ENCODE peak calls at places on chromosomes 12 and 14, in four cellular contexts. F is glutamatergic neuron, B is sigmoid colon, S is ovary. A is an unnamed sample.

GRCh38 chr12:132926417-132926833 is 29.7 kb downstream of the ZNF605 start:
- DNase-seq in B (no peak), F (no peak), S (no peak), A (no peak)

GRCh38 chr12:49212572-49212971 is 23.7 kb upstream of the TUBA1A start:
- DNase-seq in S (no peak), B (no peak), F (peak), A (no peak)

GRCh38 chr12:34292736-34293625 is 270.7 kb downstream of the ALG10 start:
- DNase-seq in S (no peak), B (peak), F (peak), A (peak)

GRCh38 chr12:91179315-91179714 is 3.3 kb downstream of the DCN start:
- DNase-seq in B (no peak), S (no peak), F (no peak), A (no peak)

GRCh38 chr14:37413504-37414003 is 181.5 kb downstream of the FOXA1 start:
- DNase-seq in F (no peak), B (no peak), S (no peak), A (no peak)

GRCh38 chr12:38158428-38159091 is 158.0 kb upstream of the ALG10B start:
- DNase-seq in S (no peak), F (no peak), B (no peak), A (peak)

GRCh38 chr12:21336656-21337055 is 1.9 kb upstream of the SLCO1A2 start:
- DNase-seq in S (no peak), B (no peak), F (no peak), A (no peak)

GRCh38 chr12:27299102-27299501 is 33.5 kb upstream of the BMAL2 start:
- DNase-seq in B (no peak), F (no peak), S (no peak), A (no peak)

GRCh38 chr14:65840786-65841185 is 428.3 kb downstream of the FUT8 start:
- DNase-seq in F (no peak), B (no peak), S (no peak), A (no peak)

GRCh38 chr14:97625512-97625911 is 828.3 kb downstream of the VRK1 start:
- DNase-seq in S (no peak), F (no peak), B (no peak), A (no peak)

GRCh38 chr12:131114942-131115584 is 161.4 kb downstream of the ADGRD1 start:
- DNase-seq in S (no peak), B (peak), F (no peak), A (peak)

GRCh38 chr12:113914176-113914575 is 51.9 kb downstream of the RBM19 start:
- DNase-seq in B (no peak), F (peak), S (no peak), A (peak)

GRCh38 chr12:113911971-113912760 is 54.0 kb downstream of the RBM19 start:
- DNase-seq in S (no peak), B (no peak), F (no peak), A (peak)

GRCh38 chr12:113914806-113915205 is 51.3 kb downstream of the RBM19 start:
- DNase-seq in F (no peak), B (no peak), S (no peak), A (peak)

GRCh38 chr12:113910751-113911272 is 55.3 kb downstream of the RBM19 start:
- DNase-seq in F (no peak), S (no peak), B (no peak), A (peak)

DNA sequence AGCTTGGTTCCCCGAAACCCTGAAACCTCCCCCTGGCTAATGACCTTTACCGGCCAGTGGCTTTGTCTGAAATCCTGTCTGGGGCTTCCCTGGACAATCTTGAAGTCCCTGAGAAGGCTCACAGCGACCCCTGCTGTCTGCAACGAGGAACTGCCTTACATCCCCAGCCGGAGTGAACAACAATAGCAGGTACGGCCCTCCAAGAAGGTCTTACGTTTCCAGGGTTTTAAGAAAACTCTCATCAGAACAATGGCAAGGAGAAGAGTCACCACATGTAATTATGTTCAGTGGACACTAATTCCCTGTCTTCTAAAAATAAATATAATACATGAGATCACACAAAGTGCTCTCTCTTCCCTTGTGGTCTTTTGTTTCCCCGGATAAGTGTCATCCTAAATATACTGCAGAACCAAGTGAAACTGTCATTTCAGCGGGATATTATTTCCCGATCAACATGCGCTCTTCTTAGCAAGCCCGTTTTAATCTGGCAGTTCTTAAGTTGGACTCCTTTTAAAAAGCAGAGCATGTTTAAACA is 53.3 kb downstream of the RBM19 start:
- DNase-seq in F (peak), S (peak), B (no peak), A (peak)
- TF ChIP-seq CTCF in F (peak), S (peak), B (peak), A (peak)

GRCh38 chr12:53695148-53696138 is 19.6 kb upstream of the ATP5MC2 start:
- DNase-seq in B (no peak), F (peak), S (no peak), A (no peak)
- TF ChIP-seq CTCF in B (no peak), F (peak), S (no peak), A (peak)

GRCh38 chr14:61561144-61561543 is 134.2 kb upstream of the HIF1A start:
- DNase-seq in F (no peak), B (no peak), S (no peak), A (no peak)
- TF ChIP-seq CTCF in F (no peak), B (no peak), S (no peak), A (peak)

DNA sequence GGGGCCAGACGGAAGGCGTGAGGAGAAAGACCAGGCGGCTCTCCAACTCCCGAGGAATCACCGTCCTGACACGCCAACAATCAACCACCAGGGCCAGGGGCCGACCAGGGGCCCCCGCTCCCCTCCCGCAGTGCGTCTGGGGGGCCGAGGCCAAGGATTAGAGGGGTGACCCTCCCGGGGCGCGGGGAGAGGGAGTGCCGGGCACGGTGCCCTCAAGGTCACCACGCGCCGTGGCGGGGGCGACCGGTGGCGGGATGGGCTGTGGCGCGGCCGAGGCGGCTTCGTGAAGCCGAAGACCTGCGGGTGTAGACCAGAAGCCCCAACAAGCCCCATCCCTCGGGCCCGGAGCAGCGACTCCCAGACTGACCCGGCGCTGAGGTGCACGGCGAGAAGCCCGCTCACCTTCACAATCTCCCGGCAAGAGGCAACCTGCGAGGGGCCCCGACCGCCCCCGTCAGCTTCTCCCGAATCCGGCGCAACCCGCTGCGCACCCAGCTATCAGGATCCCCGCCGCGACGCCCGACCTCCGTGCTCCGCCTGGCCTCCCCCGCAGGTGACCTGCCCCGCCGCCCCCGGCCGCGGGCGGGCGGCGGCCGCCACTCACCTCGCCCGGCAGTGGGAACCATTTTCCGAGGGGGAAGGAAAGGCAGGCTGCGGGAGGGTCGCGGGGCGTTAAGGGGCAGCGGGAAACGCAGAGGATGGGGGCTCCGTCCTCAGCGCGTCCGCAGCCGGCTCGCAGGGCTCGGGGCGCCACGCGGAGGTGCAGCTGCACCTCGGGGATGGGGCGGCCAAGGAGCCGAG is 446 bp downstream of the ATP2B1 start:
- DNase-seq in F (peak), B (peak), S (peak), A (peak)
- TF ChIP-seq CTCF in F (no peak), B (no peak), S (no peak), A (peak)

DNA sequence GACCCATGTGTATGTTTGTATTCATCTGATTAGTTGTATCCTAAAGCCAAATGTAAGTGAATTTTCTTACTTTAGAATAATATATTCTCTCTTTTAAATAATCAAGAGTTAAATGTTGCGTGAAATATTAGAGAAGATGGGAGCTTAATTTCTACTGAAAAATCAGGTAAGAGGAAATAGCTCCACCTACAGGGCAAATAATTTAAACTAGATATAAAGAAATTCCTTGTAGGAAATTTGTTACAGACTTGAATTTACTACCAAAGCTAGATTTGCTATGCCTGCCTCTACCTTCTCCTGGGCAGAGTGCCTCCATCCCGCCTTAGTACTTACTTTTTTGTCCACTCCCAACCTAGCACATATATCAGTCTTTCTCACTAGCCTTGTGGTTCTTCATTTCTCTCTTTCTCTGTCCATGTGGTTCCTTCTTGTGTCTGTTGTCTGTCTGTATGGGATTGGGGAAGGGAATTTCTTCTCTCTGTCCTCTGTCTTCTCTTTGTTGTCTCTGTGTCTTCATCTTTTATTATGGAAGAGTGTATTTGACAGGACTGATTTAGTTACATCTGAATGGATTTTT is 44.7 kb downstream of the PALS1 start:
- DNase-seq in B (no peak), S (no peak), F (no peak), A (no peak)
- TF ChIP-seq CTCF in B (peak), S (peak), F (peak), A (peak)

GRCh38 chr14:105532735-105533141 is 6.4 kb downstream of the TMEM121 start:
- DNase-seq in F (peak), B (peak), S (no peak), A (peak)
- TF ChIP-seq CTCF in F (no peak), B (no peak), S (no peak), A (peak)

GRCh38 chr12:3885179-3886094 is 12.2 kb upstream of the PARP11 start:
- DNase-seq in B (no peak), S (peak), F (no peak), A (no peak)

GRCh38 chr12:3884671-3885070 is 11.5 kb upstream of the PARP11 start:
- DNase-seq in F (no peak), S (no peak), B (no peak), A (no peak)

GRCh38 chr12:3882396-3882795 is 9.2 kb upstream of the PARP11 start:
- DNase-seq in F (no peak), S (no peak), B (no peak), A (no peak)

GRCh38 chr12:3881208-3881980 is 8.2 kb upstream of the PARP11 start:
- DNase-seq in S (no peak), F (no peak), B (no peak), A (no peak)

GRCh38 chr12:3882896-3883564 is 9.8 kb upstream of the PARP11 start:
- DNase-seq in S (no peak), B (no peak), F (no peak), A (no peak)
- TF ChIP-seq CTCF in S (no peak), B (no peak), F (no peak), A (peak)

A was measured in chondrocyte.